ENCODE peak calls at places on chromosomes 11 and 22, in eight cellular contexts. One of them, this sample, is unnamed.

GRCh38 chr11:117473692-117474091 is 146.0 kb downstream of the CEP164 start:
- DNase-seq in psoas muscle: no peak
- DNase-seq in hepatocyte: no peak
- DNase-seq in Peyer's patch: no peak
- DNase-seq in pancreas: no peak
- DNase-seq in PC-3: peak; percentile 53
- DNase-seq in BE2C: no peak
- DNase-seq in mucosa of descending colon: no peak
- DNase-seq in this sample: no peak

GRCh38 chr22:32677876-32678275 is 123.6 kb upstream of the TIMP3 start:
- DNase-seq in PC-3: no peak
- DNase-seq in hepatocyte: no peak
- DNase-seq in Peyer's patch: no peak
- DNase-seq in BE2C: no peak
- DNase-seq in psoas muscle: no peak
- DNase-seq in mucosa of descending colon: no peak
- DNase-seq in pancreas: no peak
- DNase-seq in this sample: no peak

GRCh38 chr22:20796731-20797130 is 22.8 kb downstream of the SERPIND1 start:
- DNase-seq in hepatocyte: no peak
- DNase-seq in PC-3: no peak
- DNase-seq in BE2C: no peak
- DNase-seq in pancreas: no peak
- DNase-seq in mucosa of descending colon: no peak
- DNase-seq in Peyer's patch: no peak
- DNase-seq in psoas muscle: no peak
- DNase-seq in this sample: no peak

GRCh38 chr11:8168485-8169257 is at the start of gene RIC3:
- DNase-seq in pancreas: peak; percentile 48
- DNase-seq in psoas muscle: peak; percentile 71
- DNase-seq in BE2C: peak; percentile 42
- DNase-seq in PC-3: no peak
- DNase-seq in hepatocyte: peak; percentile 16
- DNase-seq in mucosa of descending colon: peak; percentile 32
- DNase-seq in Peyer's patch: peak; percentile 63
- DNase-seq in this sample: peak; percentile 17

GRCh38 chr11:132347156-132348090 is 977.0 kb downstream of the NTM start:
- DNase-seq in mucosa of descending colon: no peak
- DNase-seq in PC-3: no peak
- DNase-seq in BE2C: no peak
- DNase-seq in psoas muscle: no peak
- DNase-seq in pancreas: no peak
- DNase-seq in hepatocyte: no peak
- DNase-seq in Peyer's patch: no peak
- DNase-seq in this sample: no peak

GRCh38 chr11:8293171-8293570 is 29.5 kb upstream of the LMO1 start:
- DNase-seq in mucosa of descending colon: no peak
- DNase-seq in hepatocyte: no peak
- DNase-seq in psoas muscle: no peak
- DNase-seq in pancreas: no peak
- DNase-seq in BE2C: no peak
- DNase-seq in PC-3: no peak
- DNase-seq in Peyer's patch: no peak
- DNase-seq in this sample: no peak

GRCh38 chr11:119476038-119476437 is 53.1 kb upstream of the THY1 start:
- DNase-seq in BE2C: no peak
- DNase-seq in PC-3: no peak
- DNase-seq in hepatocyte: no peak
- DNase-seq in psoas muscle: no peak
- DNase-seq in Peyer's patch: no peak
- DNase-seq in pancreas: no peak
- DNase-seq in mucosa of descending colon: no peak
- DNase-seq in this sample: no peak

GRCh38 chr11:16791494-16791961 is 53.1 kb downstream of the C11orf58 start:
- DNase-seq in pancreas: no peak
- DNase-seq in hepatocyte: peak; percentile 75
- DNase-seq in Peyer's patch: no peak
- DNase-seq in PC-3: peak; percentile 88
- DNase-seq in BE2C: no peak
- DNase-seq in psoas muscle: no peak
- DNase-seq in mucosa of descending colon: no peak
- DNase-seq in this sample: no peak

GRCh38 chr11:88434333-88434976 is 96.9 kb upstream of the CTSC start:
- DNase-seq in BE2C: no peak
- DNase-seq in Peyer's patch: no peak
- DNase-seq in psoas muscle: no peak
- DNase-seq in pancreas: no peak
- DNase-seq in PC-3: peak; percentile 19
- DNase-seq in mucosa of descending colon: no peak
- DNase-seq in hepatocyte: no peak
- DNase-seq in this sample: no peak

GRCh38 chr22:45826520-45826919 is 150.4 kb downstream of the WNT7B start:
- DNase-seq in PC-3: no peak
- DNase-seq in mucosa of descending colon: no peak
- DNase-seq in hepatocyte: no peak
- DNase-seq in BE2C: no peak
- DNase-seq in Peyer's patch: no peak
- DNase-seq in pancreas: no peak
- DNase-seq in psoas muscle: no peak
- DNase-seq in this sample: no peak

GRCh38 chr11:102177974-102178631 is 67.9 kb downstream of the YAP1 start:
- DNase-seq in hepatocyte: peak; percentile 74
- DNase-seq in BE2C: no peak
- DNase-seq in PC-3: peak; percentile 99
- DNase-seq in Peyer's patch: no peak
- DNase-seq in pancreas: no peak
- DNase-seq in psoas muscle: no peak
- DNase-seq in mucosa of descending colon: no peak
- DNase-seq in this sample: no peak

GRCh38 chr11:45607995-45608394 is 57.4 kb downstream of the CHST1 start:
- DNase-seq in BE2C: no peak
- DNase-seq in mucosa of descending colon: no peak
- DNase-seq in Peyer's patch: peak; percentile 49
- DNase-seq in pancreas: no peak
- DNase-seq in PC-3: no peak
- DNase-seq in hepatocyte: no peak
- DNase-seq in psoas muscle: no peak
- DNase-seq in this sample: no peak

GRCh38 chr11:109785714-109786113 is 307.5 kb upstream of the ZC3H12C start:
- DNase-seq in PC-3: peak; percentile 24
- DNase-seq in hepatocyte: no peak
- DNase-seq in Peyer's patch: no peak
- DNase-seq in mucosa of descending colon: no peak
- DNase-seq in pancreas: no peak
- DNase-seq in BE2C: no peak
- DNase-seq in psoas muscle: no peak
- DNase-seq in this sample: no peak

GRCh38 chr11:121575250-121575962 is 122.6 kb upstream of the SORL1-AS1 start:
- DNase-seq in hepatocyte: no peak
- DNase-seq in Peyer's patch: peak; percentile 71
- DNase-seq in PC-3: no peak
- DNase-seq in BE2C: no peak
- DNase-seq in pancreas: peak; percentile 67
- DNase-seq in psoas muscle: peak; percentile 75
- DNase-seq in mucosa of descending colon: peak; percentile 43
- DNase-seq in this sample: peak; percentile 87

GRCh38 chr22:27673839-27674238 is 127.7 kb downstream of the MN1 start:
- DNase-seq in mucosa of descending colon: no peak
- DNase-seq in PC-3: no peak
- DNase-seq in BE2C: no peak
- DNase-seq in psoas muscle: peak; percentile 59
- DNase-seq in Peyer's patch: no peak
- DNase-seq in hepatocyte: no peak
- DNase-seq in pancreas: peak; percentile 29
- DNase-seq in this sample: no peak

GRCh38 chr22:49767355-49768062 is 60.2 kb downstream of the BRD1 start:
- DNase-seq in psoas muscle: peak; percentile 52
- DNase-seq in mucosa of descending colon: peak; percentile 29
- DNase-seq in BE2C: peak; percentile 52
- DNase-seq in hepatocyte: peak; percentile 46
- DNase-seq in PC-3: peak; percentile 59
- DNase-seq in pancreas: peak; percentile 13
- DNase-seq in Peyer's patch: peak; percentile 50
- DNase-seq in this sample: no peak
- TF ChIP-seq CTCF in psoas muscle: peak; percentile 68
- TF ChIP-seq CTCF in mucosa of descending colon: peak; percentile 35
- TF ChIP-seq CTCF in BE2C: peak; percentile 86
- TF ChIP-seq CTCF in hepatocyte: peak; percentile 73
- TF ChIP-seq CTCF in PC-3: peak; percentile 80
- TF ChIP-seq CTCF in pancreas: peak; percentile 24
- TF ChIP-seq CTCF in Peyer's patch: peak; percentile 33
- TF ChIP-seq CTCF in this sample: peak; percentile 45

GRCh38 chr11:35524780-35525179 is 636 bp downstream of the PAMR1 start:
- DNase-seq in BE2C: no peak
- DNase-seq in PC-3: peak; percentile 44
- DNase-seq in mucosa of descending colon: no peak
- DNase-seq in hepatocyte: no peak
- DNase-seq in pancreas: no peak
- DNase-seq in psoas muscle: no peak
- DNase-seq in Peyer's patch: no peak
- DNase-seq in this sample: no peak
- H3K4me3 ChIP-seq in BE2C: no peak overlapping the region
- H3K4me3 ChIP-seq in PC-3: no peak overlapping the region
- H3K4me3 ChIP-seq in mucosa of descending colon: no peak overlapping the region
- H3K4me3 ChIP-seq in hepatocyte: no peak overlapping the region
- H3K4me3 ChIP-seq in pancreas: no peak overlapping the region
- H3K4me3 ChIP-seq in psoas muscle: peak overlapping the region; percentile 44
- H3K4me3 ChIP-seq in Peyer's patch: peak overlapping the region; percentile 38
- H3K4me3 ChIP-seq in this sample: peak overlapping the region; percentile 45

GRCh38 chr22:47190276-47190956 is 428.0 kb downstream of the TBC1D22A start:
- DNase-seq in Peyer's patch: peak; percentile 39
- DNase-seq in psoas muscle: peak; percentile 46
- DNase-seq in pancreas: no peak
- DNase-seq in mucosa of descending colon: no peak
- DNase-seq in hepatocyte: no peak
- DNase-seq in BE2C: no peak
- DNase-seq in PC-3: no peak
- DNase-seq in this sample: no peak
- H3K9me3 ChIP-seq in Peyer's patch: no peaks in the 10 kb centered on the region
- H3K9me3 ChIP-seq in psoas muscle: peaks cover 10% of the 10 kb centered on the region
- H3K9me3 ChIP-seq in pancreas: no peaks in the 10 kb centered on the region
- H3K9me3 ChIP-seq in mucosa of descending colon: peaks cover 3% of the 10 kb centered on the region
- H3K9me3 ChIP-seq in hepatocyte: no peaks in the 10 kb centered on the region
- H3K9me3 ChIP-seq in BE2C: no peaks in the 10 kb centered on the region
- H3K9me3 ChIP-seq in PC-3: no peaks in the 10 kb centered on the region
- H3K9me3 ChIP-seq in this sample: no peaks in the 10 kb centered on the region

DNA sequence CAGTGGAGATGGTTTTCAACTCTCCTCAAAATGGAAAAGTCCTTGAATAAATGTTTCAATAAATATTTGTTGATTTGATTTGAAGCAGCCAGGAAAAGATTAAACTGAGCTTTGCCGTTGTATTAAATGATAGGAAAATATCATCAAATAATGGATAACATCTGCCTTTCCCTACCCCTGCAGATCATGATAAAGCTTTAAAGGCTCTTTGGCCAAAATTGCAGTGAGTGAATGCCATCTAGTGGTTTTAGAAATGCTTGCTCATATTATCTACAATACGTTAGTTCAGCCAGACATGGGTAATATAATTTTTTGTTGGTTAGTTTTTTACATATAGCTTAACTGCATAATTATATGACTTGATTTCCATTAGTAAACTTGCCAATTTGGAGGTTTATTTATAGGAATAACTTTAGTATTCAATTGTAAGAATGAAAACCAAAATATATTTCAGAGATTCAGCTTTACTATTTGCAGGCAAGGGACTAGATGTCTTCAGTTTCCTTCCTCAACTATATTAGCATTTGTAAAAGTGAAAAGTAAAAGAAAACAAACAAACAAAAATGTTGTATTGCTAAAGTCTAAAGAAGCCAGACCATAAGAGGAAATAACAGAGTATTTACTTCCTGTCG is 159.2 kb downstream of the MSANTD4 start:
- DNase-seq in mucosa of descending colon: no peak
- DNase-seq in pancreas: no peak
- DNase-seq in PC-3: peak; percentile 83
- DNase-seq in BE2C: no peak
- DNase-seq in psoas muscle: no peak
- DNase-seq in Peyer's patch: no peak
- DNase-seq in hepatocyte: peak; percentile 50
- DNase-seq in this sample: no peak
- TF ChIP-seq CTCF in mucosa of descending colon: no peak
- TF ChIP-seq CTCF in pancreas: peak; percentile 47
- TF ChIP-seq CTCF in PC-3: peak; percentile 93
- TF ChIP-seq CTCF in BE2C: peak; percentile 79
- TF ChIP-seq CTCF in psoas muscle: peak; percentile 60
- TF ChIP-seq CTCF in Peyer's patch: no peak
- TF ChIP-seq CTCF in hepatocyte: peak; percentile 86
- TF ChIP-seq CTCF in this sample: peak; percentile 40